ENCODE peak calls at places on chromosomes 12 and 14, in six cellular contexts. J, D, W, U, L and H are unnamed samples.

GRCh38 chr12:128408669-128409068 is 141.7 kb downstream of the TMEM132C start:
- DNase-seq in J (no peak), D (no peak), W (no peak), U (no peak), L (peak), H (no peak)

GRCh38 chr14:67410313-67410712 is 1.7 kb downstream of the PLEK2 start:
- DNase-seq in J (no peak), D (no peak), W (no peak), U (no peak), L (no peak), H (no peak)

GRCh38 chr12:132018193-132018916 is 68.6 kb downstream of the EP400 start:
- DNase-seq in J (no peak), D (no peak), W (no peak), U (no peak), L (no peak), H (no peak)

GRCh38 chr12:108375986-108376663 is 37.0 kb upstream of the CMKLR1 start:
- DNase-seq in J (no peak), D (peak), W (no peak), U (no peak), L (no peak), H (no peak)

GRCh38 chr14:98952595-98953325 is 319.2 kb downstream of the BCL11B start:
- DNase-seq in J (no peak), D (peak), W (no peak), U (no peak), L (no peak), H (no peak)

GRCh38 chr12:48788852-48789775 is at the start of gene ADCY6:
- DNase-seq in J (no peak), D (peak), W (no peak), U (peak), L (peak), H (peak)

GRCh38 chr14:95299271-95299670 is 20.4 kb downstream of the CLMN start:
- DNase-seq in J (no peak), D (no peak), W (no peak), U (no peak), L (no peak), H (no peak)

GRCh38 chr14:50342211-50343080 is 30.3 kb downstream of the DMAC2L start:
- DNase-seq in J (no peak), D (peak), W (no peak), U (peak), L (peak), H (peak)

GRCh38 chr12:31749024-31749704 is 20.3 kb upstream of the AMN1 start:
- DNase-seq in J (peak), D (peak), W (no peak), U (no peak), L (no peak), H (peak)

GRCh38 chr12:64688715-64689114 is 70.5 kb downstream of the GNS start:
- DNase-seq in J (no peak), D (no peak), W (no peak), U (no peak), L (no peak), H (no peak)

GRCh38 chr14:105913221-105913620 is 386.8 kb downstream of the TMEM121 start:
- DNase-seq in J (no peak), D (no peak), W (no peak), U (no peak), L (no peak), H (no peak)

GRCh38 chr12:18483723-18484325 is 222.5 kb downstream of the PIK3C2G start:
- DNase-seq in J (no peak), D (no peak), W (no peak), U (no peak), L (peak), H (no peak)

GRCh38 chr14:96268426-96269358 is 12.7 kb downstream of the BDKRB1 start:
- DNase-seq in J (no peak), D (peak), W (no peak), U (peak), L (no peak), H (peak)

GRCh38 chr12:113766880-113767878 is 198.9 kb downstream of the RBM19 start:
- DNase-seq in J (no peak), D (peak), W (no peak), U (no peak), L (peak), H (no peak)

GRCh38 chr14:55237999-55238680 is 33.1 kb upstream of the FBXO34 start:
- DNase-seq in J (no peak), D (no peak), W (no peak), U (no peak), L (no peak), H (no peak)

GRCh38 chr12:94240171-94240570 is 91.8 kb downstream of the PLXNC1 start:
- DNase-seq in J (no peak), D (no peak), W (no peak), U (no peak), L (no peak), H (peak)

GRCh38 chr14:101497910-101498860 is 63.1 kb upstream of the DIO3 start:
- DNase-seq in J (no peak), D (no peak), W (no peak), U (peak), L (no peak), H (peak)

GRCh38 chr12:124352839-124353238 is 57.9 kb downstream of the RFLNA start:
- DNase-seq in J (no peak), D (peak), W (no peak), U (no peak), L (no peak), H (peak)

GRCh38 chr12:121295746-121296617 is 527 bp downstream of the CAMKK2 start:
- DNase-seq in J (peak), D (no peak), W (peak), U (peak), L (peak), H (peak)

GRCh38 chr14:95341564-95341963 is 21.9 kb upstream of the CLMN start:
- DNase-seq in J (no peak), D (no peak), W (no peak), U (no peak), L (no peak), H (peak)

GRCh38 chr12:104454997-104455396 is 1.8 kb upstream of the CHST11 start:
- DNase-seq in J (no peak), D (peak), W (no peak), U (no peak), L (no peak), H (no peak)

GRCh38 chr12:107684990-107685359 is 624 bp upstream of the PWP1 start:
- DNase-seq in J (no peak), D (peak), W (no peak), U (no peak), L (peak), H (peak)

GRCh38 chr12:100184549-100184948 is 16.1 kb upstream of the ACTR6 start:
- DNase-seq in J (no peak), D (no peak), W (no peak), U (no peak), L (no peak), H (no peak)